ENCODE peak calls at places on chromosomes 11 and 22, in nine cellular contexts. W is retinal pigment epithelial cell, M is H1, C is heart left ventricle, G is OCI-LY7, R is fibroblast of mammary gland, F is prostate gland, N is brain microvascular endothelial cell, V is cardiac fibroblast. T is an unnamed sample.

GRCh38 chr11:57645716-57646085 is 4.0 kb downstream of the YPEL4 start:
- DNase-seq in W (no peak), R (no peak), N (no peak), V (no peak), G (no peak), C (no peak), M (peak; percentile 70), F (no peak), T (no peak)

GRCh38 chr11:68684385-68685356 is at the start of gene GAL:
- DNase-seq in C (no peak), G (no peak), N (no peak), M (no peak), W (no peak), R (no peak), V (no peak), F (no peak), T (no peak)

GRCh38 chr11:75150079-75150478 is 828 bp upstream of the SLCO2B1 start:
- DNase-seq in F (no peak), M (no peak), W (no peak), G (no peak), V (no peak), C (no peak), N (no peak), R (no peak), T (no peak)

GRCh38 chr11:115939104-115939503 is 434.9 kb upstream of the CADM1 start:
- DNase-seq in G (no peak), M (no peak), V (peak; percentile 4), F (no peak), C (no peak), W (no peak), R (no peak), N (no peak), T (no peak)

GRCh38 chr11:2789791-2790580 is 90.2 kb upstream of the KCNQ1OT1 start:
- DNase-seq in C (peak; percentile 33), N (no peak), G (no peak), F (no peak), R (no peak), M (no peak), V (no peak), W (no peak), T (no peak)

GRCh38 chr22:19463491-19464469 is 15.2 kb downstream of the UFD1 start:
- DNase-seq in C (no peak), F (no peak), N (no peak), G (no peak), W (no peak), R (peak; percentile 28), M (no peak), V (no peak), T (no peak)

GRCh38 chr22:43953988-43954771 is 1.1 kb upstream of the SAMM50 start:
- DNase-seq in G (peak; percentile 19), W (no peak), F (no peak), V (no peak), C (no peak), R (no peak), N (no peak), M (no peak), T (peak; percentile 29)

GRCh38 chr11:112805658-112806057 is 155.6 kb upstream of the NCAM1 start:
- DNase-seq in R (no peak), G (no peak), W (no peak), C (no peak), N (no peak), F (no peak), V (no peak), M (no peak), T (no peak)

GRCh38 chr22:27490080-27490479 is 311.5 kb downstream of the MN1 start:
- DNase-seq in R (no peak), G (no peak), M (no peak), V (no peak), N (no peak), F (no peak), C (no peak), W (no peak), T (no peak)

GRCh38 chr11:99020324-99021225 is at the start of gene CNTN5:
- DNase-seq in W (peak; percentile 34), G (no peak), V (peak; percentile 46), R (peak; percentile 7), M (peak; percentile 72), F (no peak), C (peak; percentile 61), N (peak; percentile 35), T (peak; percentile 1)
- H3K4me3 ChIP-seq in W (peak within 1 kb of the TSS; percentile 64), G (no peak within 1 kb of the TSS), V (peak within 1 kb of the TSS; percentile 41), R (no peak within 1 kb of the TSS), M (peak within 1 kb of the TSS; percentile 55), F (peak within 1 kb of the TSS; percentile 20), C (peak within 1 kb of the TSS; percentile 39), N (peak within 1 kb of the TSS; percentile 64), T (peak within 1 kb of the TSS; percentile 18)

DNA sequence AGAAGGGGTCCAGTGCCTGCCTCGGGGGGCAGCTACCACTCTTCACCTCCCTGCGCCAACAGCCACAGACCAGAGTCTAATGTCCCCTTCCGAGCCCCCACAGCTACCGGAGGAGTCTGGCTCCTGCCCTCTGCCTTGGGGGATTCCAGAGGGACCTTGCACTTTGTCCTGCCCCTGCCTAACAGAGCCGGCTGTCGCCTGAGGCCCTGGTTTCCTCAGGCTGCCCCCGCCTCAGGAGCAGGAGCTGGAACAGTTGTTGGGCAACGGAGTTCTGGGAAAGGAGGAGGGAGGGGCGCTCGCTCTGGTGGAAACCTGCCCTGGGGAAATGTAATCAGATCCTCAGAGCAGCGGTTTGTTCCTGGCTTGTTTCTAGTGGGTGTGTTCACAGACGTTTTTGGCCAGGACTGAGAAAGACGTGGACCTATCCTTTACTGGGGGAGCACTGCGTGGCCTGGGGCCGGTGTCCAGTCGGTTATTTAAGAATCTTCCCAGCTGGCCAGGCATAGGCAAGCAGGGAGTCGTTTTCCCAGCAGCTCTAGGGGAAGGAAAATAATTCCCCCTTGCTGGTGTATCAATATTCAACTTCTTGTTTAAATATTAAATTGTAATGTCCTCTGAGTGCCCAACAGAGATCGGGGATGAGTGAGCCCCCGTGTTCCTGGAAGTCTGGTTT is 32.3 kb downstream of the A4GALT start:
- DNase-seq in W (no peak), M (no peak), V (peak; percentile 98), C (peak; percentile 87), R (peak; percentile 96), F (peak; percentile 95), N (peak; percentile 77), G (no peak), T (no peak)
- H3K4me3 ChIP-seq in W (peak overlapping the region; percentile 14), M (no peak overlapping the region), V (no peak overlapping the region), C (no peak overlapping the region), R (no peak overlapping the region), F (no peak overlapping the region), N (no peak overlapping the region), G (no peak overlapping the region), T (no peak overlapping the region)

DNA sequence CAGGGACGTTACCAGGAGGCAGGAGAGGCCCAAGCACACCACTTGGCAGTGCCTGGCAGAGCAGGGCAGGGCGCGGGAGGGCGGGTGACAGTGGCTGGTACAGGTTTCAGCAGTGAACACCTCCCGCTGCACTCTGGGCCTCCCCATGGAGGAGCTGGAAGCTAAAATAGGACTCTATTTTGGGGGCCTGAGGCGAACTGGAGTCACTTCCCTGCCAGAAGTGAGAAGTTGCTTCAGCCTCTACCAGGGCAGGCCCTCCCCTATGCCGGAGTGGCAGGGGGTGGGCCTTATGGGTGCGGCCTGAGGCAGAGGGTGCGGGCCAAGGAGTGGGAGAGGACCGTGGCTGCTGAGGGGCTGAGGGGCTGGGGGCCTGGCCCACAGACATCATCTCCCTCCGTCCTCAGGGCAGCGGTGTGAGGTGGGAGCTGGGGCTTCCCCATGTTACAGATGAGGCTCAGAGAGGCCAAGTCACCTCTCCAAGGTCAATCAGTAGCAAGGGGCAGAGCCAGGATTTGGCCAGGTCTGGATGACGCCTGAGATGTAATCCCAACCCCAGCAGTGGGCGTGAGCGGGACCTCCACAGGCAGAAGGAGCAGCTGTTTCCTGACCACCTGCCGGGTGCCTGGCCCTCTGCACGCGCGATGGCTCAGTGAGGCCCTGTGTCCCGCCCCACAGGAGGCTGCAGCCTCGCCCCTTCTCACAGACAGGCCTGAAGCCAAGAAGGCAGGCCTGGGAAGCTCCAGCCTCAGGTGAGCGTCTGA is 39.3 kb downstream of the KCNJ4 start:
- DNase-seq in G (no peak), V (no peak), C (peak; percentile 71), N (no peak), F (no peak), M (no peak), R (no peak), W (no peak), T (no peak)
- H3K4me3 ChIP-seq in G (no peak overlapping the region), V (no peak overlapping the region), C (no peak overlapping the region), N (no peak overlapping the region), F (no peak overlapping the region), M (no peak overlapping the region), R (no peak overlapping the region), W (no peak overlapping the region), T (no peak overlapping the region)

GRCh38 chr11:122439911-122440782 is 215.4 kb upstream of the UBASH3B start:
- DNase-seq in C (no peak), R (peak; percentile 30), F (no peak), V (peak; percentile 76), W (no peak), G (no peak), M (peak; percentile 78), N (peak; percentile 34), T (no peak)

GRCh38 chr11:122430490-122430889 is 225.0 kb upstream of the UBASH3B start:
- DNase-seq in N (no peak), M (no peak), W (no peak), F (no peak), R (no peak), C (no peak), G (no peak), V (no peak), T (no peak)

GRCh38 chr11:122435540-122436187 is 219.9 kb upstream of the UBASH3B start:
- DNase-seq in F (no peak), C (no peak), M (no peak), N (no peak), G (no peak), V (no peak), W (no peak), R (no peak), T (no peak)

GRCh38 chr11:122436188-122436555 is 219.3 kb upstream of the UBASH3B start:
- DNase-seq in F (no peak), R (no peak), M (no peak), N (no peak), V (no peak), W (no peak), C (no peak), G (no peak), T (no peak)

DNA sequence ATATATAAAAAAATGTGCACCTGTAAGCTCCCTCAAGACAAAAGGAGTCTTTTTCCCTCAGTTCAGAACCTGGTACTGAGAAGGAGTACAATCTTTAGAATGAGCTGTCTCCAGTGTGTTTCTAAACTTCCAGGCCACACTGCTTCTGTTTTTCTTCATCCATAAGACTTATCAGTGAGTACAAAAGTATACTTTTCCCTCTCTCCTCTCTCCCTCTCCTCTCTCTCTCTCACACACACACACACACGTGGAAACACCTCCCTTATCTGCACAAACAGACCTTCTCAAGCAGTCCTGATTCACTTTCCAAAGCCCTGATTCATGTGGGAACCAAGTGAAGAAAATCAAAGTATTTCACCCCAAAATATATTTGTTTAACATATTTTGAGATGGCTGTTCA is 220.7 kb upstream of the UBASH3B start:
- DNase-seq in R (no peak), W (no peak), C (no peak), N (no peak), M (no peak), G (no peak), F (no peak), V (no peak), T (no peak)
- H3K4me3 ChIP-seq in R (no peak overlapping the region), W (no peak overlapping the region), C (no peak overlapping the region), N (no peak overlapping the region), M (no peak overlapping the region), G (no peak overlapping the region), F (no peak overlapping the region), V (no peak overlapping the region), T (no peak overlapping the region)

GRCh38 chr11:67276821-67277230 is 10.6 kb downstream of the GRK2 start:
- DNase-seq in M (no peak), R (peak; percentile 67), V (peak; percentile 49), G (peak; percentile 62), W (no peak), N (no peak), C (peak; percentile 77), F (no peak), T (peak; percentile 65)
- H3K4me3 ChIP-seq in M (no peak overlapping the region), R (no peak overlapping the region), V (no peak overlapping the region), G (peak overlapping the region; percentile 45), W (no peak overlapping the region), N (no peak overlapping the region), C (peak overlapping the region; percentile 33), F (peak overlapping the region; percentile 19), T (peak overlapping the region; percentile 78)

T was measured in Jurkat, Clone E6-1.